ENCODE peak calls at places on chromosomes 3 and 15, in seven cellular contexts. W, M, D, C, N, G and A are unnamed samples.

GRCh38 chr15:99343836-99344551 is 92.7 kb downstream of the LRRC28 start:
- DNase-seq in N (peak; percentile 18), C (peak; percentile 17), G (no peak), M (no peak), D (no peak), W (peak; percentile 26), A (no peak)

GRCh38 chr3:48555231-48555948 is 1.2 kb downstream of the PFKFB4 start:
- DNase-seq in D (no peak), C (no peak), N (no peak), G (no peak), W (no peak), M (no peak), A (no peak)

GRCh38 chr3:68988740-68989139 is 24.7 kb downstream of the EOGT start:
- DNase-seq in W (peak; percentile 38), M (no peak), D (no peak), G (no peak), C (no peak), N (no peak), A (no peak)

GRCh38 chr3:4474683-4475490 is 7.8 kb upstream of the SUMF1 start:
- DNase-seq in G (peak; percentile 62), D (peak; percentile 36), W (peak; percentile 93), C (no peak), N (no peak), M (no peak), A (no peak)

GRCh38 chr3:123719785-123720531 is 135.1 kb upstream of the HACD2 start:
- DNase-seq in G (no peak), M (no peak), N (no peak), W (no peak), C (no peak), D (no peak), A (no peak)

GRCh38 chr3:143121240-143122088 is 1.9 kb downstream of the CHST2 start:
- DNase-seq in G (peak; percentile 16), W (peak; percentile 73), M (peak; percentile 26), C (peak; percentile 45), D (peak; percentile 73), N (peak; percentile 44), A (peak; percentile 97)

GRCh38 chr3:147423601-147424324 is 14.6 kb downstream of the ZIC1 start:
- DNase-seq in M (no peak), C (no peak), N (no peak), D (peak; percentile 7), W (no peak), G (no peak), A (no peak)

GRCh38 chr3:149460123-149460522 is 14.4 kb upstream of the TM4SF4 start:
- DNase-seq in M (no peak), C (no peak), D (no peak), G (no peak), W (peak; percentile 47), N (no peak), A (no peak)

GRCh38 chr3:16589867-16590624 is 15.2 kb downstream of the DAZL start:
- DNase-seq in W (no peak), N (no peak), C (no peak), M (no peak), G (no peak), D (no peak), A (no peak)

GRCh38 chr15:65981837-65982696 is 112.8 kb downstream of the RAB11A start:
- DNase-seq in D (peak; percentile 20), N (peak; percentile 41), W (no peak), G (no peak), M (peak; percentile 93), C (peak; percentile 40), A (peak; percentile 35)

GRCh38 chr3:4994144-4994730 is 15.0 kb downstream of the BHLHE40 start:
- DNase-seq in D (peak; percentile 31), G (peak; percentile 80), N (no peak), M (no peak), C (no peak), W (peak; percentile 40), A (no peak)

GRCh38 chr3:155190686-155191085 is 102.8 kb downstream of the STRIT1 start:
- DNase-seq in W (no peak), M (no peak), D (no peak), G (no peak), N (no peak), C (no peak), A (no peak)

GRCh38 chr15:55282284-55282833 is 7.3 kb downstream of the RAB27A start:
- DNase-seq in C (no peak), N (no peak), M (no peak), W (peak; percentile 81), D (peak; percentile 53), G (peak; percentile 73), A (no peak)

GRCh38 chr3:147267431-147267830 is 138.9 kb downstream of the ZIC4 start:
- DNase-seq in M (no peak), C (no peak), D (no peak), N (no peak), W (no peak), G (no peak), A (no peak)

GRCh38 chr3:125168711-125169410 is 43.7 kb downstream of the SLC12A8 start:
- DNase-seq in N (no peak), C (no peak), M (no peak), D (no peak), G (no peak), W (no peak), A (no peak)

GRCh38 chr3:135348698-135349097 is 553.6 kb downstream of the EPHB1 start:
- DNase-seq in G (no peak), M (no peak), N (no peak), D (no peak), W (no peak), C (no peak), A (no peak)

GRCh38 chr3:99638244-99638948 is at the start of gene COL8A1:
- DNase-seq in G (peak; percentile 85), D (peak; percentile 45), W (peak; percentile 77), C (no peak), N (no peak), M (peak; percentile 4), A (no peak)

GRCh38 chr15:64387562-64388168 is at the start of gene TRIP4:
- DNase-seq in C (peak; percentile 93), W (peak; percentile 98), G (peak; percentile 93), M (peak; percentile 95), N (peak; percentile 95), D (peak; percentile 93), A (peak; percentile 96)

GRCh38 chr3:38473229-38473628 is 19.5 kb downstream of the ACVR2B start:
- DNase-seq in W (no peak), N (no peak), C (no peak), M (peak; percentile 7), D (no peak), G (no peak), A (peak; percentile 19)

GRCh38 chr15:57375827-57376694 is at the start of gene CGNL1:
- DNase-seq in C (no peak), G (no peak), N (no peak), M (no peak), D (peak; percentile 79), W (peak; percentile 22), A (no peak)

GRCh38 chr3:125594581-125595011 is 701 bp downstream of the OSBPL11 start:
- DNase-seq in C (no peak), G (no peak), M (no peak), W (no peak), D (no peak), N (no peak), A (peak; percentile 17)

GRCh38 chr3:195888311-195888761 is 20.0 kb downstream of the TNK2 start:
- DNase-seq in W (no peak), M (no peak), C (no peak), N (no peak), D (no peak), G (no peak), A (no peak)

GRCh38 chr15:52114656-52115055 is 2.1 kb upstream of the BCL2L10 start:
- DNase-seq in D (no peak), C (no peak), M (no peak), G (no peak), W (no peak), N (no peak), A (no peak)

GRCh38 chr15:99181544-99181943 is 67.8 kb downstream of the TTC23 start:
- DNase-seq in M (no peak), D (no peak), W (no peak), C (no peak), G (no peak), N (no peak), A (no peak)

GRCh38 chr15:49361370-49361769 is 61.7 kb upstream of the FGF7 start:
- DNase-seq in M (no peak), W (no peak), N (no peak), D (no peak), C (no peak), G (no peak), A (no peak)

GRCh38 chr3:21271606-21272016 is 479.4 kb downstream of the ZNF385D start:
- DNase-seq in C (no peak), G (no peak), D (no peak), W (no peak), N (no peak), M (no peak), A (no peak)

GRCh38 chr3:170049146-170050000 is 11.6 kb downstream of the GPR160 start:
- DNase-seq in D (peak; percentile 66), N (no peak), G (peak; percentile 95), W (peak; percentile 20), M (no peak), C (no peak), A (no peak)

GRCh38 chr15:53462631-53463030 is 296.8 kb downstream of the WDR72 start:
- DNase-seq in C (no peak), N (no peak), D (no peak), W (no peak), G (no peak), M (no peak), A (no peak)

GRCh38 chr3:42589382-42590109 is 1.1 kb upstream of the SS18L2 start:
- DNase-seq in M (no peak), W (no peak), N (no peak), D (no peak), G (no peak), C (no peak), A (no peak)

GRCh38 chr3:171646357-171647133 is 163.7 kb downstream of the PLD1 start:
- DNase-seq in N (peak; percentile 7), G (peak; percentile 41), D (peak; percentile 42), M (peak; percentile 54), C (no peak), W (peak; percentile 88), A (no peak)

GRCh38 chr3:122350814-122351418 is 25.9 kb downstream of the CSTA start:
- DNase-seq in D (peak; percentile 13), W (peak; percentile 42), N (no peak), M (no peak), G (no peak), C (no peak), A (no peak)

GRCh38 chr3:45793482-45794176 is 2.7 kb downstream of the SLC6A20 start:
- DNase-seq in N (no peak), G (no peak), M (no peak), C (no peak), D (no peak), W (no peak), A (peak; percentile 2)

GRCh38 chr3:122560680-122561079 is 3.4 kb downstream of the PARP9 start:
- DNase-seq in N (peak; percentile 61), M (peak; percentile 79), C (peak; percentile 58), D (peak; percentile 53), G (peak; percentile 12), W (peak; percentile 79), A (peak; percentile 68)

GRCh38 chr3:48502728-48503168 is 1.2 kb downstream of the SHISA5 start:
- DNase-seq in D (no peak), C (no peak), G (no peak), M (no peak), N (no peak), W (no peak), A (no peak)

GRCh38 chr3:51099794-51100542 is 285.1 kb upstream of the MANF start:
- DNase-seq in C (no peak), M (peak; percentile 10), W (peak; percentile 66), N (no peak), G (peak; percentile 23), D (peak; percentile 43), A (peak; percentile 41)

GRCh38 chr3:49869525-49870126 is at the start of gene CAMKV:
- DNase-seq in N (peak; percentile 24), D (peak; percentile 26), W (no peak), C (peak; percentile 14), G (no peak), M (no peak), A (peak; percentile 50)